ENCODE peak calls at places on chromosomes 13 and 19, in five cellular contexts. One of them, this sample, is unnamed.

GRCh38 chr19:47514151-47514868 is 553 bp downstream of the NAPA start:
- DNase-seq in HCT116: no peak
- DNase-seq in SK-N-SH: peak; percentile 42
- DNase-seq in GM12878: no peak
- DNase-seq in H1: no peak
- DNase-seq in this sample: no peak

GRCh38 chr19:7482584-7483439 is 6.0 kb downstream of the PEX11G start:
- DNase-seq in H1: peak; percentile 66
- DNase-seq in GM12878: no peak
- DNase-seq in HCT116: peak; percentile 24
- DNase-seq in SK-N-SH: peak; percentile 91
- DNase-seq in this sample: no peak

GRCh38 chr19:54137913-54138776 is 583 bp downstream of the CNOT3 start:
- DNase-seq in HCT116: no peak
- DNase-seq in H1: no peak
- DNase-seq in SK-N-SH: peak; percentile 75
- DNase-seq in GM12878: no peak
- DNase-seq in this sample: no peak

GRCh38 chr13:19155321-19155861 is 26.2 kb downstream of the TUBA3C start:
- DNase-seq in HCT116: no peak
- DNase-seq in GM12878: no peak
- DNase-seq in H1: no peak
- DNase-seq in SK-N-SH: no peak
- DNase-seq in this sample: no peak

GRCh38 chr19:32910874-32911273 is 41.3 kb upstream of the SLC7A9 start:
- DNase-seq in HCT116: no peak
- DNase-seq in SK-N-SH: no peak
- DNase-seq in GM12878: no peak
- DNase-seq in H1: no peak
- DNase-seq in this sample: no peak

GRCh38 chr13:84609716-84610115 is 727.4 kb upstream of the SLITRK1 start:
- DNase-seq in GM12878: no peak
- DNase-seq in H1: no peak
- DNase-seq in SK-N-SH: no peak
- DNase-seq in HCT116: no peak
- DNase-seq in this sample: no peak

GRCh38 chr13:74134226-74134776 is at the start of gene KLF12:
- DNase-seq in SK-N-SH: peak; percentile 90
- DNase-seq in HCT116: peak; percentile 60
- DNase-seq in GM12878: peak; percentile 69
- DNase-seq in H1: peak; percentile 67
- DNase-seq in this sample: no peak

GRCh38 chr13:30871713-30872029 is 34.4 kb upstream of the MEDAG start:
- DNase-seq in GM12878: no peak
- DNase-seq in HCT116: no peak
- DNase-seq in SK-N-SH: no peak
- DNase-seq in H1: no peak
- DNase-seq in this sample: no peak

GRCh38 chr19:16274466-16274865 is 50.2 kb upstream of the KLF2 start:
- DNase-seq in H1: no peak
- DNase-seq in GM12878: no peak
- DNase-seq in HCT116: no peak
- DNase-seq in SK-N-SH: no peak
- DNase-seq in this sample: no peak

GRCh38 chr19:13149628-13150186 is 468 bp downstream of the STX10 start:
- DNase-seq in SK-N-SH: peak; percentile 66
- DNase-seq in H1: no peak
- DNase-seq in GM12878: no peak
- DNase-seq in HCT116: no peak
- DNase-seq in this sample: no peak

GRCh38 chr19:3986260-3987041 is 1.2 kb upstream of the EEF2 start:
- DNase-seq in SK-N-SH: peak; percentile 68
- DNase-seq in H1: no peak
- DNase-seq in GM12878: peak; percentile 56
- DNase-seq in HCT116: peak; percentile 74
- DNase-seq in this sample: peak; percentile 79

GRCh38 chr13:76620036-76620435 is 266.2 kb downstream of the KCTD12 start:
- DNase-seq in GM12878: no peak
- DNase-seq in SK-N-SH: no peak
- DNase-seq in HCT116: no peak
- DNase-seq in H1: no peak
- DNase-seq in this sample: no peak

GRCh38 chr13:40680659-40681323 is 14.3 kb upstream of the FOXO1 start:
- DNase-seq in SK-N-SH: no peak
- DNase-seq in H1: peak; percentile 85
- DNase-seq in GM12878: no peak
- DNase-seq in HCT116: no peak
- DNase-seq in this sample: no peak

GRCh38 chr13:113845055-113845454 is 18.8 kb downstream of the GAS6 start:
- DNase-seq in H1: no peak
- DNase-seq in SK-N-SH: no peak
- DNase-seq in HCT116: no peak
- DNase-seq in GM12878: no peak
- DNase-seq in this sample: no peak

GRCh38 chr13:112638157-112638750 is 50.3 kb upstream of the TUBGCP3 start:
- DNase-seq in H1: no peak
- DNase-seq in SK-N-SH: no peak
- DNase-seq in HCT116: no peak
- DNase-seq in GM12878: no peak
- DNase-seq in this sample: no peak

GRCh38 chr13:45296259-45296658 is 44.7 kb downstream of the TPT1 start:
- DNase-seq in GM12878: no peak
- DNase-seq in HCT116: no peak
- DNase-seq in SK-N-SH: no peak
- DNase-seq in H1: no peak
- DNase-seq in this sample: no peak

GRCh38 chr19:47544075-47544474 is 28.9 kb downstream of the ZNF541 start:
- DNase-seq in GM12878: no peak
- DNase-seq in HCT116: no peak
- DNase-seq in SK-N-SH: no peak
- DNase-seq in H1: no peak
- DNase-seq in this sample: no peak

GRCh38 chr13:21237081-21237480 is 60.6 kb downstream of the MRPL57 start:
- DNase-seq in H1: no peak
- DNase-seq in HCT116: no peak
- DNase-seq in SK-N-SH: no peak
- DNase-seq in GM12878: no peak
- DNase-seq in this sample: no peak

GRCh38 chr13:92547256-92547655 is 679.4 kb upstream of the GPC6 start:
- DNase-seq in GM12878: no peak
- DNase-seq in HCT116: no peak
- DNase-seq in SK-N-SH: no peak
- DNase-seq in H1: no peak
- DNase-seq in this sample: no peak

GRCh38 chr19:52734340-52734892 is 428 bp downstream of the ZNF611 start:
- DNase-seq in GM12878: no peak
- DNase-seq in SK-N-SH: peak; percentile 74
- DNase-seq in HCT116: no peak
- DNase-seq in H1: no peak
- DNase-seq in this sample: no peak

GRCh38 chr19:1429750-1430149 is 8.4 kb upstream of the RPS15 start:
- DNase-seq in SK-N-SH: no peak
- DNase-seq in HCT116: no peak
- DNase-seq in GM12878: no peak
- DNase-seq in H1: no peak
- DNase-seq in this sample: no peak

DNA sequence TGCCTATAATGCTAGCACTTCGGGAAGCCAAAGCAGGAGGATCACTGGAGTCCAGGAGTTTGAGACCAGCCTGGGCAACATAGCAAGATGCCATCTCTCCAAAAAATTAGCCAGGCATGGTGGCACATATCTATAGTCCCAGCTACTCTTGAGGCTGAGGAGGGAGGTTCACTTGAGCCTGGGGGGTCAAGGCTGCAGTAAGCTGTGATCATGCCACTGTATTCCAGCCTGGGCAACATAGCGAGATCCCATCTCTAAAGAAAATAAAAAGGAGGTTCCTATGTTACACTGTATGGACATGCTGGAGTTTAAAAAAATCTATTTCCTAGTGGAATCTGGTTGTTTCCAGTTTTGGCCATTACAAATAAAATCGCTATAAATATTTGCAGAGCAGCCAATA is 2.6 kb downstream of the CAB39L start:
- DNase-seq in SK-N-SH: no peak
- DNase-seq in H1: no peak
- DNase-seq in HCT116: no peak
- DNase-seq in GM12878: no peak
- DNase-seq in this sample: no peak
- TF ChIP-seq POLR2AphosphoS5 in SK-N-SH: no peak
- TF ChIP-seq POLR2AphosphoS5 in H1: no peak
- TF ChIP-seq POLR2AphosphoS5 in HCT116: no peak
- TF ChIP-seq POLR2AphosphoS5 in GM12878: no peak
- TF ChIP-seq POLR2AphosphoS5 in this sample: no peak

DNA sequence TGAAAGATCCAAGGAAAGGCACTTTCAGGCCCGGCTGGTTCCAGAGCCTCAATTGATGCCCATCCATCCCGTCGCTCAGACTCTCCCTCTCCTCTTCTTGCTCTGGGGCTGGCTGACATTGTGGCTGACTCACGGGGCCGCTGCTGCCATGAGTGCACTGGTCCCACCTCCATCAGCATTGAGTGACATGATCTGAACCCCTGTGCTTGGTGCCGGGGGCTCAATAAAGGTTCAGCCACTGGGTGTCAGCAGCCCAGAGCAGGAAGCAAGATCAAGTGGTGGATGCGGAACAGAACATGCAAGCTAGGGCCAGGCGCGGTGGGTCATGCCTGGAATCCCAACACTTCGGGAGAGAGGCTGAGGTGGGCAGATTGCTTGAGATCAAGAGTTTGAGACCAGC is 39.5 kb downstream of the COMP start:
- DNase-seq in SK-N-SH: no peak
- DNase-seq in H1: no peak
- DNase-seq in HCT116: no peak
- DNase-seq in GM12878: no peak
- DNase-seq in this sample: no peak
- H3K9ac ChIP-seq in SK-N-SH: no peak overlapping the region
- H3K9ac ChIP-seq in H1: no peak overlapping the region
- H3K9ac ChIP-seq in HCT116: no peak overlapping the region
- H3K9ac ChIP-seq in GM12878: no peak overlapping the region
- H3K9ac ChIP-seq in this sample: no peak overlapping the region

GRCh38 chr19:50657672-50658437 is 8.6 kb downstream of the C19orf81 start:
- DNase-seq in SK-N-SH: peak; percentile 94
- DNase-seq in GM12878: peak; percentile 5
- DNase-seq in H1: peak; percentile 98
- DNase-seq in HCT116: peak; percentile 99
- DNase-seq in this sample: peak; percentile 94

GRCh38 chr19:50657222-50657669 is 8.0 kb downstream of the C19orf81 start:
- DNase-seq in HCT116: no peak
- DNase-seq in GM12878: no peak
- DNase-seq in SK-N-SH: no peak
- DNase-seq in H1: no peak
- DNase-seq in this sample: no peak

GRCh38 chr19:50659318-50660082 is 10.3 kb downstream of the C19orf81 start:
- DNase-seq in HCT116: no peak
- DNase-seq in H1: no peak
- DNase-seq in GM12878: no peak
- DNase-seq in SK-N-SH: peak; percentile 68
- DNase-seq in this sample: no peak

GRCh38 chr19:50660083-50660366 is 10.8 kb downstream of the C19orf81 start:
- DNase-seq in HCT116: no peak
- DNase-seq in SK-N-SH: no peak
- DNase-seq in GM12878: no peak
- DNase-seq in H1: no peak
- DNase-seq in this sample: no peak

GRCh38 chr19:50658438-50659317 is 9.4 kb downstream of the C19orf81 start:
- DNase-seq in HCT116: peak; percentile 68
- DNase-seq in H1: peak; percentile 65
- DNase-seq in SK-N-SH: peak; percentile 99
- DNase-seq in GM12878: no peak
- DNase-seq in this sample: no peak
- TF ChIP-seq POLR2AphosphoS5 in HCT116: peak; percentile 65
- TF ChIP-seq POLR2AphosphoS5 in H1: no peak
- TF ChIP-seq POLR2AphosphoS5 in SK-N-SH: peak; percentile 53
- TF ChIP-seq POLR2AphosphoS5 in GM12878: no peak
- TF ChIP-seq POLR2AphosphoS5 in this sample: peak; percentile 30

DNA sequence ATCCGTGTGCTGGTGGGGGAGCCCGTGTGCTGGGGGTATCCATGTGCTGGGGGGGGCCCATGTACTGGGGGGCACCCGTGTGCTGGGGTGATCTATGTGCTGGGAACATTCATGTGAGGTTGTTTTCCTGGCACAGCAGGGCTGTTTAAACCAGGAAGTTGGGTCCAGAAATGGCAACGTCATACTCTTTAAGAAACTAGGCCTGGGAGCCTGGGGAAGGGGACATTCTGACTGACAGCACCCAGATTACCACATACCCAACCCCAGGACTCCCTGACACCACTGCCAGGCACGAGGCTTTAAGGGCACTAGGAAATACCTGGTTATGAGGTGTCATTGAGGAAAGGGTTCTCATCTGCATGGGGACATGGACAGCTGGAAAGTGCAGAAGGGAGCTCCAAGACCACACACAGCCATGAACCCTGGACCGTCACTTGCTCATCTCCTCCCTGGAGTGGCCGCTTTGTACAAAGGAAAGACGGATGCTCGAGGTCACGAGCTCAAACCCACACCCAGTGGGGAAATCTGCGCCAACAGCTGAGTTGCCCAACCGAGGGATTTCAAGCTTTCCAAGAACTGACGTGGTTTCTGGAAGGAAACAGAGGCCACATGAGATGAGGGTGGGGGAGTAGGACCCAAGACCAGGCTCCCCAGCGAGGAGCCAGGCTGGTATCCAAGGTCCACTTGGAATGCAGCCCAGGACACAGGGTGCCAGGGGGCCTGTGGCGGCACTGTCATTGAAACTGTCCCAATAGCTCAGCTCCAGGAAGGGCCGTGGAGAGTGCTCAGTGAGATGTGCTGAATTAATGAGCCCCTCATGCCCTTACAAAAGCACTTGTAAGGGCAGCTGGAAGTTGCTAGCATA is 40.9 kb downstream of the RAB20 start:
- DNase-seq in SK-N-SH: no peak
- DNase-seq in HCT116: no peak
- DNase-seq in H1: no peak
- DNase-seq in GM12878: no peak
- DNase-seq in this sample: no peak
- H3K9ac ChIP-seq in SK-N-SH: no peak overlapping the region
- H3K9ac ChIP-seq in HCT116: no peak overlapping the region
- H3K9ac ChIP-seq in H1: no peak overlapping the region
- H3K9ac ChIP-seq in GM12878: no peak overlapping the region
- H3K9ac ChIP-seq in this sample: no peak overlapping the region

This sample was measured in SK-N-MC.